ENCODE peak calls at places on chromosomes 6 and 20, in nine cellular contexts. S is pancreas, L is endodermal cell, I is heart right ventricle, F is osteocyte, G is neural progenitor cell, H is colonic mucosa, W is astrocyte of the cerebellum, O is heart left ventricle. R is an unnamed sample.

GRCh38 chr6:33289784-33290315 is 449 bp downstream of the PFDN6 start:
- DNase-seq in G (no peak), I (no peak), O (no peak), W (no peak), L (no peak), F (no peak), S (no peak), H (no peak), R (no peak)

GRCh38 chr6:2990932-2991506 is 8.7 kb upstream of the NQO2 start:
- DNase-seq in S (no peak), F (no peak), I (no peak), W (no peak), L (no peak), H (no peak), G (no peak), O (no peak), R (no peak)

GRCh38 chr20:37915800-37916570 is 13.1 kb downstream of the VSTM2L start:
- DNase-seq in I (no peak), S (no peak), O (no peak), W (no peak), H (no peak), G (peak; percentile 56), L (peak; percentile 71), F (no peak), R (no peak)

GRCh38 chr6:2909718-2910117 is 6.6 kb upstream of the SERPINB9 start:
- DNase-seq in W (no peak), I (no peak), O (no peak), G (no peak), H (no peak), S (no peak), F (peak; percentile 62), L (peak; percentile 54), R (no peak)

GRCh38 chr6:28866342-28867077 is 57.3 kb downstream of the TRIM27 start:
- DNase-seq in G (peak; percentile 83), W (no peak), O (peak; percentile 73), S (peak; percentile 82), I (peak; percentile 70), H (peak; percentile 78), F (peak; percentile 89), L (peak; percentile 93), R (peak; percentile 67)

GRCh38 chr20:17958326-17959256 is 10.0 kb downstream of the SNX5 start:
- DNase-seq in I (no peak), W (no peak), H (no peak), S (no peak), G (no peak), F (no peak), L (no peak), O (no peak), R (no peak)

GRCh38 chr6:164720-165119 is 127.6 kb upstream of the DUSP22 start:
- DNase-seq in I (no peak), F (no peak), L (no peak), H (no peak), W (no peak), O (no peak), S (no peak), G (no peak), R (no peak)

GRCh38 chr6:2552648-2553154 is 198.0 kb downstream of the MYLK4 start:
- DNase-seq in G (no peak), L (no peak), W (no peak), O (no peak), F (no peak), S (no peak), I (no peak), H (no peak), R (no peak)

GRCh38 chr6:28758046-28758817 is 165.6 kb downstream of the TRIM27 start:
- DNase-seq in S (no peak), H (no peak), G (peak; percentile 81), I (no peak), L (peak; percentile 92), F (no peak), O (no peak), W (no peak), R (no peak)

GRCh38 chr6:76615395-76615794 is 542.9 kb upstream of the IMPG1 start:
- DNase-seq in H (no peak), O (no peak), W (no peak), L (no peak), G (no peak), F (no peak), S (no peak), I (no peak), R (no peak)

GRCh38 chr6:101462576-101462975 is 69.1 kb downstream of the GRIK2 start:
- DNase-seq in O (no peak), H (no peak), F (no peak), G (no peak), I (no peak), S (no peak), L (no peak), W (no peak), R (no peak)

GRCh38 chr6:24827162-24827561 is 28.4 kb upstream of the ARMH2 start:
- DNase-seq in S (no peak), L (no peak), O (no peak), G (peak; percentile 10), I (no peak), F (no peak), H (no peak), W (no peak), R (no peak)

GRCh38 chr6:170178561-170179477 is 112.1 kb downstream of the DLL1 start:
- DNase-seq in H (peak; percentile 41), F (peak; percentile 83), O (no peak), W (no peak), S (peak; percentile 79), G (no peak), L (peak; percentile 41), I (no peak), R (no peak)

GRCh38 chr6:45569210-45569945 is 191.6 kb upstream of the SUPT3H start:
- DNase-seq in F (no peak), W (no peak), L (no peak), O (peak; percentile 46), S (no peak), I (peak; percentile 40), G (peak; percentile 13), H (no peak), R (no peak)

GRCh38 chr6:72048080-72048479 is 161.7 kb downstream of the RIMS1 start:
- DNase-seq in I (no peak), F (no peak), H (no peak), G (no peak), W (peak; percentile 16), L (no peak), O (no peak), S (no peak), R (no peak)

GRCh38 chr20:44600758-44601562 is 18.6 kb downstream of the PKIG start:
- DNase-seq in S (no peak), I (peak; percentile 55), F (no peak), G (no peak), L (no peak), W (no peak), H (no peak), O (peak; percentile 73), R (peak; percentile 43)

GRCh38 chr20:44601801-44602204 is 19.4 kb downstream of the PKIG start:
- DNase-seq in O (peak; percentile 89), I (peak; percentile 71), L (no peak), G (no peak), F (no peak), S (no peak), H (no peak), W (peak; percentile 77), R (no peak)

GRCh38 chr20:44606725-44607441 is 24.5 kb downstream of the PKIG start:
- DNase-seq in W (no peak), I (no peak), G (no peak), H (no peak), F (no peak), L (no peak), S (no peak), O (no peak), R (no peak)

GRCh38 chr20:44600301-44600700 is 17.9 kb downstream of the PKIG start:
- DNase-seq in W (no peak), I (no peak), H (no peak), L (no peak), F (no peak), O (no peak), S (no peak), G (no peak), R (peak; percentile 42)

DNA sequence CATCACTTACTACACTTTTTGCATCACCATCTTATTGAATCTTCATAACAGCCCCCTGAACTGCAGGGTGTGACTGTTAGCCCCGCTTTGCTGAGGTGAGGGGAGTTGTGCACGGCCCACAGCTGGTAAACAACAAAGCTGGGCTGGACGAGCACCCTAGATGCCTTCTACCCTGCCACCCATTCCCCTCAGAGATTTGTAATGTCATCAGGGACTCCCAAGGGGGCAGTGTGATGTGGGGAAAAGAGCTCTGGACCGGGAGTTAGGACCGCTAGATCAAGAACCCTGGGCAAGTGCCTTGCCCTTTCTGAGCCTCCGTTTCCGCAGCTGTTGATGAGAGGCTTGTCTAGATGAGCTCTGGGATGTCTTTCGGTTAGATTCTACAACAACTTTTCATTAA is 20.9 kb downstream of the PKIG start:
- DNase-seq in H (no peak), O (no peak), W (no peak), L (no peak), S (no peak), I (no peak), F (no peak), G (peak; percentile 26), R (no peak)
- TF ChIP-seq CTCF in H (no peak), O (no peak), W (no peak), L (peak; percentile 68), S (no peak), I (no peak), F (no peak), G (peak; percentile 45), R (no peak)

DNA sequence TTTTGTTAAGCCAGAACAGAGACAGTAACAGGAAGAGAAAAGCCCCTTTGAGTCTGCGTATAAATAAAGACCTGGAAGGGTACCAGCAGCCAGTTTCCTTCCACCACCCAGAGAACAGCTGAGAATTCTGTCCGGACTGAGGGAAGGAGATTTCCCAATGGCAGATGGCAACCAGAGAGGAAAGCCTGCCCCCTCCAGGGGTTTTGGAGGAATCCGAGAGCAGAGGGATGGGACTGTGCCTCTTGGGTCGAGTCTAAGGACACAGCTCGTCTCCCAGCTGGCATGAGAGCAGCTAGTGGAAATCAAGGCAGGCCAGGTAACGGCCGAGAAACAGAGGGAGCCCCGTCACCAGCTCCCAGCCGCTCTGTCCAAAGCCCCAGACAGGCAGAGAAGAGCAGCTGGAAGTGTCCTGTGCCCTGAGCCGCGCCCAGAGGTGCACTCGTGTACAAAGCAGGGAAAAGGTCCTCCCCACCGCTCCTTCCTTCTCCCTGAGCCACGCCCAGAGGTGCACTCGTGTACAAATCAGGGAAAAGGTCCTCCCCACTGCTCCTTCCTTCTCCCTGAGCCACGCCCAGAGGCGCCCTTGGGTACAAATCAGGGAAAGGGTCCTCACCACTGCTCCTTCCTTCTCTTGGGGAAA is 134.0 kb upstream of the SNX9 start:
- DNase-seq in H (peak; percentile 62), O (no peak), L (peak; percentile 73), G (peak; percentile 64), S (no peak), W (no peak), I (no peak), F (no peak), R (peak; percentile 56)
- TF ChIP-seq CTCF in H (no peak), O (no peak), L (peak; percentile 61), G (peak; percentile 55), S (no peak), W (no peak), I (no peak), F (no peak), R (no peak)

GRCh38 chr20:22452442-22453011 is 131.8 kb downstream of the FOXA2 start:
- DNase-seq in O (no peak), H (no peak), I (no peak), L (no peak), G (no peak), W (no peak), S (no peak), F (no peak), R (no peak)
- TF ChIP-seq CTCF in O (no peak), H (no peak), I (no peak), L (no peak), G (no peak), W (no peak), S (no peak), F (no peak), R (no peak)

GRCh38 chr6:138289739-138290138 is 71.4 kb upstream of the PBOV1 start:
- DNase-seq in O (peak; percentile 43), I (peak; percentile 24), H (no peak), S (no peak), G (peak; percentile 35), L (peak; percentile 83), F (no peak), W (no peak), R (no peak)
- TF ChIP-seq CTCF in O (no peak), I (peak; percentile 42), H (no peak), S (no peak), G (peak; percentile 44), L (peak; percentile 74), F (no peak), W (peak; percentile 37), R (peak; percentile 17)

R was measured in Peyer's patch.